ENCODE peak calls at places on chromosomes 12 and 14, in eight cellular contexts. U is heart right ventricle, S is tibial nerve, M is prostate gland, X is nephron progenitor cell, Z is uterus, O is AG09309, B is A549. A is an unnamed sample.

GRCh38 chr12:64392221-64392620 is 1.7 kb upstream of the C12orf56 start:
- DNase-seq in U (no peak), S (no peak), M (no peak), X (no peak), Z (no peak), O (peak), B (peak), A (peak)

GRCh38 chr12:91098942-91099341 is 12.4 kb downstream of the LUM start:
- DNase-seq in U (no peak), S (no peak), M (no peak), X (no peak), Z (peak), O (peak), B (no peak), A (peak)

GRCh38 chr12:80472912-80473500 is 29.0 kb downstream of the PTPRQ start:
- DNase-seq in U (no peak), S (no peak), M (no peak), X (peak), Z (no peak), O (peak), B (peak), A (peak)

GRCh38 chr14:104370256-104370870 is 209.2 kb upstream of the C14orf180 start:
- DNase-seq in U (peak), S (no peak), M (peak), X (peak), Z (no peak), O (no peak), B (peak), A (no peak)

GRCh38 chr12:56129210-56129691 is 1.2 kb downstream of the ESYT1 start:
- DNase-seq in U (peak), S (no peak), M (peak), X (peak), Z (peak), O (no peak), B (peak), A (peak)

GRCh38 chr14:69005432-69006148 is 26.5 kb upstream of the ACTN1 start:
- DNase-seq in U (peak), S (peak), M (no peak), X (no peak), Z (peak), O (peak), B (peak), A (peak)

GRCh38 chr12:9902539-9903228 is 21.4 kb downstream of the KLRF2 start:
- DNase-seq in U (no peak), S (no peak), M (no peak), X (no peak), Z (no peak), O (no peak), B (no peak), A (peak)

GRCh38 chr14:72104011-72104613 is 171.9 kb downstream of the RGS6 start:
- DNase-seq in U (peak), S (no peak), M (no peak), X (peak), Z (no peak), O (no peak), B (peak), A (peak)

GRCh38 chr12:119207161-119207560 is 28.4 kb downstream of the HSPB8 start:
- DNase-seq in U (no peak), S (no peak), M (no peak), X (no peak), Z (no peak), O (no peak), B (no peak), A (no peak)

GRCh38 chr14:30225171-30225570 is 297.5 kb upstream of the PRKD1 start:
- DNase-seq in U (no peak), S (peak), M (no peak), X (no peak), Z (no peak), O (no peak), B (no peak), A (no peak)

GRCh38 chr12:110403975-110404675 is 617 bp upstream of the ANAPC7 start:
- DNase-seq in U (peak), S (peak), M (peak), X (peak), Z (peak), O (no peak), B (peak), A (peak)

GRCh38 chr14:104594310-104595046 is 10.1 kb downstream of the TMEM179 start:
- DNase-seq in U (no peak), S (no peak), M (no peak), X (peak), Z (no peak), O (no peak), B (no peak), A (no peak)

GRCh38 chr12:98060421-98060820 is 455.0 kb upstream of the TMPO start:
- DNase-seq in U (no peak), S (no peak), M (no peak), X (no peak), Z (no peak), O (no peak), B (no peak), A (no peak)

GRCh38 chr12:100545092-100545491 is 28.4 kb upstream of the GAS2L3 start:
- DNase-seq in U (no peak), S (no peak), M (no peak), X (no peak), Z (no peak), O (peak), B (no peak), A (no peak)

GRCh38 chr12:28946361-28946760 is 202.7 kb upstream of the FAR2 start:
- DNase-seq in U (no peak), S (no peak), M (no peak), X (no peak), Z (no peak), O (no peak), B (no peak), A (no peak)

GRCh38 chr14:34650786-34651584 is 21.0 kb upstream of the SNX6 start:
- DNase-seq in U (no peak), S (no peak), M (no peak), X (no peak), Z (no peak), O (peak), B (peak), A (peak)

GRCh38 chr14:29654910-29655590 is 272.6 kb downstream of the PRKD1 start:
- DNase-seq in U (no peak), S (no peak), M (no peak), X (no peak), Z (no peak), O (no peak), B (no peak), A (peak)

GRCh38 chr12:31585895-31586294 is 5.0 kb downstream of the DENND5B start:
- DNase-seq in U (no peak), S (no peak), M (no peak), X (no peak), Z (no peak), O (no peak), B (no peak), A (no peak)

GRCh38 chr12:66508025-66508424 is 170.9 kb downstream of the GRIP1 start:
- DNase-seq in U (no peak), S (no peak), M (no peak), X (no peak), Z (no peak), O (no peak), B (no peak), A (peak)

GRCh38 chr12:80293347-80293746 is 150.7 kb upstream of the PTPRQ start:
- DNase-seq in U (no peak), S (no peak), M (no peak), X (no peak), Z (no peak), O (no peak), B (no peak), A (peak)

GRCh38 chr14:52412426-52412825 is 98.3 kb downstream of the PTGER2 start:
- DNase-seq in U (no peak), S (no peak), M (no peak), X (no peak), Z (no peak), O (no peak), B (no peak), A (no peak)

GRCh38 chr14:105935384-105935783 is 409.0 kb downstream of the TMEM121 start:
- DNase-seq in U (no peak), S (no peak), M (no peak), X (no peak), Z (no peak), O (no peak), B (no peak), A (no peak)

GRCh38 chr12:94872007-94872653 is 131.4 kb downstream of the NDUFA12 start:
- DNase-seq in U (no peak), S (no peak), M (peak), X (no peak), Z (no peak), O (no peak), B (no peak), A (peak)

GRCh38 chr14:94001501-94002396 is 4.6 kb downstream of the CCDC197 start:
- DNase-seq in U (peak), S (peak), M (peak), X (peak), Z (peak), O (no peak), B (peak), A (peak)

GRCh38 chr12:121038861-121039654 is at the start of gene OASL:
- DNase-seq in U (no peak), S (no peak), M (no peak), X (no peak), Z (no peak), O (peak), B (peak), A (peak)

GRCh38 chr12:50024804-50025186 is 499 bp downstream of the RACGAP1 start:
- DNase-seq in U (no peak), S (no peak), M (no peak), X (no peak), Z (no peak), O (no peak), B (no peak), A (peak)

GRCh38 chr14:29868000-29868399 is 59.6 kb downstream of the PRKD1 start:
- DNase-seq in U (no peak), S (no peak), M (no peak), X (no peak), Z (no peak), O (no peak), B (no peak), A (no peak)

GRCh38 chr12:42568952-42569916 is 20.3 kb downstream of the PRICKLE1 start:
- DNase-seq in U (no peak), S (no peak), M (no peak), X (no peak), Z (no peak), O (no peak), B (no peak), A (peak)

GRCh38 chr12:33588082-33588712 is 148.6 kb upstream of the SYT10 start:
- DNase-seq in U (no peak), S (no peak), M (peak), X (no peak), Z (no peak), O (no peak), B (no peak), A (peak)

GRCh38 chr12:104510145-104510872 is 53.6 kb downstream of the CHST11 start:
- DNase-seq in U (no peak), S (no peak), M (no peak), X (no peak), Z (no peak), O (no peak), B (no peak), A (no peak)

DNA sequence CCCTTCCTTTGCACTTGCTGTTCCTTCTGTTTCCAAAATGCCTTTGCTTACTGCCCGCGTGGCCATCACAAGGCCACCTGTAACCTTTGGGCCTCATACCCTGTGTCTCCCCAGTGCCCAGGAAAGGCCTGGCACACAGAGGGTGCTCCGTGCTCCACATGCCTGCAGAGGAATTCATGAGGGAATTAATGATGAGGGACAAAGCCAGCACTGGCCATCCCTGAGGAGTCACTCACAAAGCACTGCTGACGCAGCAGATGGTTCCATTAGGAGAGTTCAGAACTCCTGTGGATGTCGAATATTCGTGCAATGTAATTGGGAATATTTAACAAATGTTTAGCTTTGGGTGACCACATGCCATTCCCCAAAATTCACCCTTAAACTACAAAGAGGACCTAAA is 49.6 kb upstream of the PRMT8 start:
- DNase-seq in U (no peak), S (no peak), M (no peak), X (no peak), Z (no peak), O (no peak), B (no peak), A (no peak)
- TF ChIP-seq CTCF in U (no peak), S (no peak), M (no peak), X (no peak), Z (no peak), O (no peak), B (no peak), A (no peak)

GRCh38 chr12:14422516-14423230 is 57.2 kb downstream of the ATF7IP start:
- DNase-seq in U (no peak), S (no peak), M (no peak), X (no peak), Z (no peak), O (no peak), B (no peak), A (peak)

GRCh38 chr12:14417717-14418116 is 52.2 kb downstream of the ATF7IP start:
- DNase-seq in U (peak), S (peak), M (no peak), X (peak), Z (peak), O (peak), B (no peak), A (peak)

GRCh38 chr12:14416658-14417057 is 51.2 kb downstream of the ATF7IP start:
- DNase-seq in U (no peak), S (no peak), M (no peak), X (no peak), Z (no peak), O (peak), B (no peak), A (peak)

DNA sequence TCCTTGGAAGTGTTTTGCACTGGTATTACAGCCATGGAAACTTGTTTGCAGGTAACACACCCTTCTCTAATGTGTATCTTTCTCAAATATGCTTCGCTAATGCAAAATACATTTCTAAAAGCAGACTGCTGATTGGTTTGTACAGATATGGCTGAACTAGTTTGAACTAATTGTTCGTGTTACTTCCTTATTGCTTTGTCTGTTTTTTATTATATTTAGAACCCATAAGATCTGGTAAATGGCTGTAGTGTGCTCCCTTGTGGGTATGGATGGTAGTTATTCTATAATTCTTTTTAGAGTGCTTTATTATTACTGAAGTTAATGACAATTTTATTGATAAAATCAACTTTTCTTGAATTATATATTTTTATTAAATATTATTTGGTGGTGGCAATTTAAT is 53.0 kb downstream of the ATF7IP start:
- DNase-seq in U (no peak), S (no peak), M (no peak), X (no peak), Z (no peak), O (no peak), B (no peak), A (peak)
- TF ChIP-seq CTCF in U (peak), S (peak), M (peak), X (no peak), Z (no peak), O (peak), B (no peak), A (no peak)

GRCh38 chr12:6056406-6057211 is 67.9 kb downstream of the VWF start:
- DNase-seq in U (no peak), S (no peak), M (no peak), X (peak), Z (no peak), O (no peak), B (no peak), A (no peak)
- TF ChIP-seq CTCF in U (peak), S (no peak), M (no peak), X (no peak), Z (peak), O (peak), B (no peak), A (no peak)

GRCh38 chr12:74647241-74647640 is 109.6 kb downstream of the ATXN7L3B start:
- DNase-seq in U (no peak), S (no peak), M (no peak), X (no peak), Z (no peak), O (no peak), B (no peak), A (no peak)

GRCh38 chr12:74644681-74645080 is 107.0 kb downstream of the ATXN7L3B start:
- DNase-seq in U (no peak), S (no peak), M (no peak), X (no peak), Z (no peak), O (no peak), B (no peak), A (no peak)

GRCh38 chr12:74641262-74641661 is 103.6 kb downstream of the ATXN7L3B start:
- DNase-seq in U (no peak), S (no peak), M (no peak), X (no peak), Z (no peak), O (no peak), B (no peak), A (no peak)

GRCh38 chr12:74641694-74642093 is 104.1 kb downstream of the ATXN7L3B start:
- DNase-seq in U (no peak), S (no peak), M (no peak), X (no peak), Z (no peak), O (no peak), B (no peak), A (no peak)

GRCh38 chr12:74646831-74647230 is 109.2 kb downstream of the ATXN7L3B start:
- DNase-seq in U (no peak), S (no peak), M (no peak), X (no peak), Z (no peak), O (no peak), B (no peak), A (peak)
- TF ChIP-seq CTCF in U (no peak), S (peak), M (peak), X (no peak), Z (no peak), O (no peak), B (peak), A (peak)

GRCh38 chr12:115857160-115857920 is 420.2 kb downstream of the MED13L start:
- DNase-seq in U (no peak), S (no peak), M (no peak), X (no peak), Z (no peak), O (no peak), B (no peak), A (no peak)
- TF ChIP-seq CTCF in U (no peak), S (no peak), M (no peak), X (no peak), Z (no peak), O (peak), B (no peak), A (no peak)

GRCh38 chr12:12503384-12504078 is 59.1 kb downstream of the DUSP16 start:
- DNase-seq in U (no peak), S (no peak), M (no peak), X (no peak), Z (no peak), O (no peak), B (no peak), A (no peak)
- TF ChIP-seq CTCF in U (no peak), S (no peak), M (no peak), X (no peak), Z (no peak), O (no peak), B (no peak), A (no peak)

DNA sequence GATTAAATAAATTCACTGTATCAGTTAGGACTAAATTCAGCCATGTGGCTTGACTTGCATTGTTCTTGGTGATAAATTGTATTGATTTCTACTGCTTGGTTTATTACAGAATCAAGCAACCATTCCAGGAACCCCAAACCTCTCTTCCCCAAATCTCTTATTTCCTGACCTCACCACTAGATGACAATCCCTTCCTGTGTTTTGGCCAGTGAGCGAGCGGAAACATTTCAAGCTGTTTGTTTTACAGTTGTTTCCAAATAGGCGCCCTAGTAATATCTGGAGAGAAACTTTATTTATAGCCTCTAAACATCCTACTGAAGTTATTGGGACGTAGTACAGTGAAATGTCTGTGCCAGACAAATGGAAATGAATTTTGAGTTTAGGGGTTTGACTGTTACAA is 161.1 kb downstream of the SNAPC1 start:
- DNase-seq in U (no peak), S (no peak), M (no peak), X (no peak), Z (no peak), O (no peak), B (no peak), A (peak)
- TF ChIP-seq CTCF in U (no peak), S (no peak), M (no peak), X (no peak), Z (no peak), O (peak), B (no peak), A (peak)

GRCh38 chr14:70585221-70585620 is 15.2 kb downstream of the MED6 start:
- DNase-seq in U (no peak), S (no peak), M (no peak), X (no peak), Z (no peak), O (no peak), B (no peak), A (peak)
- TF ChIP-seq CTCF in U (no peak), S (no peak), M (no peak), X (no peak), Z (no peak), O (no peak), B (no peak), A (peak)

A was measured in epithelial cell of esophagus.